ENCODE peak calls at places on chromosomes 13 and 19, in four cellular contexts. E is bronchial epithelial cell; T is stimulated activated CD8-positive, alpha-beta memory T cell treated with anti-CD3 and anti-CD28 coated beads, Interleukin-7, amount 100 ng/mL, for 1 hour; Y is ELR. Z is an unnamed sample.

GRCh38 chr19:2905918-2906519 is 5.3 kb downstream of the ZNF57 start:
- DNase-seq in E (no peak), Y (no peak), T (no peak), Z (no peak)

GRCh38 chr13:46751811-46752635 is 44.9 kb downstream of the ESD start:
- DNase-seq in T (peak), E (no peak), Y (peak), Z (no peak)

GRCh38 chr19:46211201-46211881 is 18.2 kb upstream of the IGFL1 start:
- DNase-seq in T (no peak), E (peak), Y (no peak), Z (no peak)

GRCh38 chr13:38045278-38046048 is 175.9 kb upstream of the TRPC4 start:
- DNase-seq in E (peak), Y (peak), T (no peak), Z (no peak)

GRCh38 chr19:29154163-29154562 is 58.8 kb downstream of the UQCRFS1 start:
- DNase-seq in E (no peak), T (no peak), Y (no peak), Z (no peak)

GRCh38 chr19:8252922-8253589 is 43.9 kb downstream of the CERS4 start:
- DNase-seq in Y (peak), E (peak), T (peak), Z (peak)

GRCh38 chr13:91526543-91527033 is 128.2 kb downstream of the GPC5 start:
- DNase-seq in Y (no peak), E (no peak), T (no peak), Z (no peak)

GRCh38 chr19:34241513-34242337 is 12.6 kb upstream of the GARRE1 start:
- DNase-seq in T (no peak), Y (peak), E (peak), Z (no peak)

GRCh38 chr19:13173129-13173737 is 23.0 kb downstream of the IER2 start:
- DNase-seq in Y (no peak), T (no peak), E (no peak), Z (no peak)

GRCh38 chr13:33349996-33350826 is 64.7 kb upstream of the STARD13 start:
- DNase-seq in E (no peak), Y (peak), T (no peak), Z (no peak)

GRCh38 chr13:97100821-97101220 is 106.5 kb upstream of the OXGR1 start:
- DNase-seq in T (no peak), Y (no peak), E (no peak), Z (no peak)

GRCh38 chr13:98285317-98285716 is 108.2 kb upstream of the RNF113B start:
- DNase-seq in E (no peak), T (no peak), Y (no peak), Z (no peak)

GRCh38 chr13:91405240-91405639 is 6.8 kb downstream of the GPC5 start:
- DNase-seq in E (no peak), Y (no peak), T (no peak), Z (no peak)

GRCh38 chr19:46925548-46925950 is 64.8 kb downstream of the ARHGAP35 start:
- DNase-seq in Y (peak), E (peak), T (no peak), Z (no peak)

GRCh38 chr19:3154957-3155736 is 19.3 kb downstream of the GNA15 start:
- DNase-seq in T (peak), E (peak), Y (peak), Z (peak)

GRCh38 chr13:31090921-31091624 is 70.6 kb downstream of the HSPH1 start:
- DNase-seq in Y (no peak), E (no peak), T (no peak), Z (no peak)

GRCh38 chr19:55689366-55690108 is 14.5 kb downstream of the EPN1 start:
- DNase-seq in E (no peak), T (no peak), Y (no peak), Z (no peak)

GRCh38 chr19:55809381-55810058 is 22.3 kb downstream of the NLRP11 start:
- DNase-seq in T (no peak), E (peak), Y (peak), Z (no peak)

GRCh38 chr19:39546599-39546998 is 6.6 kb upstream of the EID2 start:
- DNase-seq in E (peak), T (no peak), Y (peak), Z (no peak)

Z was measured in T-helper 17 cell.